ENCODE peak calls at places on chromosomes 6 and 20, in seven cellular contexts. F is upper lobe of right lung, K is adrenal gland, I is breast epithelium, B is aorta, E is sigmoid colon, D is transverse colon. V is an unnamed sample.

GRCh38 chr6:113596477-113596876 is 260.7 kb upstream of the MARCKS start:
- DNase-seq in F (no peak), K (no peak), I (no peak), B (no peak), E (no peak), D (no peak), V (no peak)

GRCh38 chr6:100346828-100347227 is 117.9 kb downstream of the SIM1 start:
- DNase-seq in F (no peak), K (no peak), I (no peak), B (no peak), E (no peak), D (no peak), V (no peak)

GRCh38 chr6:150191809-150192208 is 49.0 kb downstream of the PPP1R14C start:
- DNase-seq in F (no peak), K (no peak), I (no peak), B (peak; percentile 11), E (no peak), D (no peak), V (no peak)

GRCh38 chr6:30411515-30412207 is 66.7 kb downstream of the RPP21 start:
- DNase-seq in F (peak; percentile 76), K (peak; percentile 67), I (no peak), B (no peak), E (no peak), D (peak; percentile 65), V (peak; percentile 85)

GRCh38 chr20:34768105-34768504 is 57.3 kb downstream of the NCOA6 start:
- DNase-seq in F (no peak), K (no peak), I (no peak), B (no peak), E (no peak), D (no peak), V (no peak)

GRCh38 chr20:12171927-12172581 is 254.4 kb downstream of the BTBD3 start:
- DNase-seq in F (no peak), K (no peak), I (no peak), B (no peak), E (peak; percentile 67), D (no peak), V (no peak)

GRCh38 chr6:68876792-68877493 is 241.9 kb downstream of the ADGRB3 start:
- DNase-seq in F (no peak), K (no peak), I (no peak), B (no peak), E (no peak), D (no peak), V (no peak)

GRCh38 chr6:150764638-150765456 is 100.7 kb upstream of the MTHFD1L start:
- DNase-seq in F (no peak), K (no peak), I (no peak), B (no peak), E (no peak), D (no peak), V (no peak)

GRCh38 chr20:54642733-54643667 is 167.6 kb downstream of the DOK5 start:
- DNase-seq in F (no peak), K (no peak), I (no peak), B (peak; percentile 76), E (no peak), D (no peak), V (no peak)

GRCh38 chr6:132961122-132961521 is 146.8 kb downstream of the RPS12 start:
- DNase-seq in F (no peak), K (no peak), I (no peak), B (no peak), E (no peak), D (no peak), V (no peak)

GRCh38 chr6:104835782-104836181 is 23.9 kb downstream of the HACE1 start:
- DNase-seq in F (no peak), K (no peak), I (no peak), B (no peak), E (no peak), D (no peak), V (no peak)

GRCh38 chr6:73516712-73517489 is 3.9 kb downstream of the EEF1A1 start:
- DNase-seq in F (no peak), K (no peak), I (no peak), B (no peak), E (no peak), D (no peak), V (no peak)

GRCh38 chr20:21101453-21102251 is 4.5 kb downstream of the LINC00237 start:
- DNase-seq in F (peak; percentile 65), K (no peak), I (no peak), B (peak; percentile 79), E (no peak), D (no peak), V (peak; percentile 81)

GRCh38 chr6:151674578-151674977 is 132.9 kb upstream of the ESR1 start:
- DNase-seq in F (no peak), K (no peak), I (no peak), B (no peak), E (no peak), D (no peak), V (no peak)

GRCh38 chr6:168133186-168133585 is 54.2 kb upstream of the FRMD1 start:
- DNase-seq in F (no peak), K (peak; percentile 19), I (no peak), B (peak; percentile 88), E (peak; percentile 62), D (no peak), V (no peak)

GRCh38 chr6:14037402-14038277 is 79.9 kb upstream of the CD83 start:
- DNase-seq in F (no peak), K (no peak), I (no peak), B (no peak), E (no peak), D (no peak), V (no peak)

GRCh38 chr6:122476131-122476530 is 4.5 kb upstream of the SERINC1 start:
- DNase-seq in F (no peak), K (no peak), I (no peak), B (no peak), E (no peak), D (no peak), V (no peak)

GRCh38 chr6:2157441-2158127 is 87.8 kb downstream of the GMDS start:
- DNase-seq in F (no peak), K (no peak), I (no peak), B (no peak), E (no peak), D (no peak), V (no peak)

GRCh38 chr20:25361287-25361683 is 29.4 kb downstream of the ABHD12 start:
- DNase-seq in F (no peak), K (no peak), I (no peak), B (no peak), E (no peak), D (no peak), V (no peak)

GRCh38 chr20:12715371-12715770 is 293.4 kb upstream of the SPTLC3 start:
- DNase-seq in F (no peak), K (no peak), I (no peak), B (no peak), E (no peak), D (no peak), V (no peak)

GRCh38 chr6:127570739-127571389 is 6.1 kb upstream of the C6orf58 start:
- DNase-seq in F (no peak), K (no peak), I (no peak), B (no peak), E (no peak), D (no peak), V (no peak)

GRCh38 chr20:4563534-4563933 is 158.2 kb upstream of the PRND start:
- DNase-seq in F (no peak), K (peak; percentile 7), I (no peak), B (no peak), E (no peak), D (no peak), V (no peak)

GRCh38 chr20:16434087-16434664 is 139.1 kb downstream of the KIF16B start:
- DNase-seq in F (peak; percentile 59), K (peak; percentile 40), I (peak; percentile 52), B (peak; percentile 85), E (no peak), D (peak; percentile 44), V (peak; percentile 77)

GRCh38 chr6:42690872-42691271 is 31.5 kb downstream of the PRPH2 start:
- DNase-seq in F (no peak), K (no peak), I (no peak), B (no peak), E (no peak), D (no peak), V (no peak)
- H3K27me3 ChIP-seq in F (no peaks in the 10 kb centered on the region), K (no peaks in the 10 kb centered on the region), I (no peaks in the 10 kb centered on the region), B (no peaks in the 10 kb centered on the region), E (no peaks in the 10 kb centered on the region), D (no peaks in the 10 kb centered on the region), V (no peaks in the 10 kb centered on the region)

DNA sequence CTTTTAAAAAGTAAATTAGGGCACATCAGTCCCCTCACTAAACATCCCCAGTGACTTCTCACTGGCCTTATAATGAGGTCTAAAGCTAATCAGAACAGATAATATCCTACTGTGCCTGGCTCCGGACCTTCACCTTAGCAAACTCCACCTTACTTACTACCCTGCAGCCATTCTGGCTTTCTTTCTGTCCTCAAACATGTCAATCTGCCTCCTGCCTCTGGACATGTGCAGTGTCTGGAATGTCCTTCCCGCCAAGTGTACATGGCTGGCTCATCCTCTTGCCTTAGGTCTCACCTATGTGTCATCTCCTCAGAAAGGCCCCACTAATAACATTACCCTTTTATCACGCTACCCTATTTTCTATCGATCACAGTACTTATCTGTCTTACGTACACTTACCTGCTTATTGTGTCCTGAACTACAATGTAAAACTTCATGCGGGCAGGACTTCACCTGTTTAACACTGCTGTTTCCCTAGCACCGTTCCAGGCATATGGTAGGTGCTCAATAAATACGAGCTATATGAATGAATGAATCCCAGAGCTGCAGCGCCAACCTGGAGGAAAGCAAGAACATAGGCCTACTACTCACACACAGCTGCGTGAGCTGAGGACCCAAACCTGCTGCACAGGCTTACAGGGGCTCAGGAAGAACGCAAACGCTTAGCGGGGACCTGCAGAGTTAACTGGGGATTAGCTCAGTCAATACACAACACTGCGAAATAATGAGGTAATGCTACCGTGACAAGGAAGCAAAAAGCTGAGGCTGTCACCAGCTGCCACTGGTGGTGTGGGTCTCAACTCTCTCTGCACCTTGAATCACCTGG is 991 bp downstream of the UQCC2 start:
- DNase-seq in F (peak; percentile 23), K (no peak), I (no peak), B (no peak), E (peak; percentile 59), D (no peak), V (peak; percentile 64)
- H3K27ac ChIP-seq in F (peak overlapping the region; percentile 79), K (no peak overlapping the region), I (no peak overlapping the region), B (no peak overlapping the region), E (peak overlapping the region; percentile 93), D (peak overlapping the region; percentile 92), V (peak overlapping the region; percentile 97)

DNA sequence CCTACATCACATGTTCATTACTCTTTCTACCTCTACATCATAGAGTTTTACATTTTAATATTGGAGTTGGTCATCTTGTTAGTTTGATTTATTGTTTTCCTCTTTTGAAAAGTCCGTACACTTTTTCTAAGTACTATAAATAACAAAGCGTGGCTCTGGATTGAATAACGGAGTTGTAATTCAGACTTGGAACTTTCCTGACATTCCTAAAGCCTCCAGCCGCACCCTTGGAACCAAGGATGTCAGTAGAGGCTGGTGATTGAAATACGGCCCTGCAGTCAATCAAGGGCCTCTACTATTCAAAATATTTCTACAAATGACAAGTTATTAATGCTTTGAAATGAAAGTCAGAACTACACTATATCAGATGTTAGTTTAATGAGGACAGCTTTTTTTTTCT is 301.9 kb upstream of the TBX18 start:
- DNase-seq in F (no peak), K (no peak), I (no peak), B (no peak), E (no peak), D (no peak), V (no peak)
- H3K27me3 ChIP-seq in F (no peaks in the 10 kb centered on the region), K (no peaks in the 10 kb centered on the region), I (no peaks in the 10 kb centered on the region), B (no peaks in the 10 kb centered on the region), E (no peaks in the 10 kb centered on the region), D (no peaks in the 10 kb centered on the region), V (no peaks in the 10 kb centered on the region)

DNA sequence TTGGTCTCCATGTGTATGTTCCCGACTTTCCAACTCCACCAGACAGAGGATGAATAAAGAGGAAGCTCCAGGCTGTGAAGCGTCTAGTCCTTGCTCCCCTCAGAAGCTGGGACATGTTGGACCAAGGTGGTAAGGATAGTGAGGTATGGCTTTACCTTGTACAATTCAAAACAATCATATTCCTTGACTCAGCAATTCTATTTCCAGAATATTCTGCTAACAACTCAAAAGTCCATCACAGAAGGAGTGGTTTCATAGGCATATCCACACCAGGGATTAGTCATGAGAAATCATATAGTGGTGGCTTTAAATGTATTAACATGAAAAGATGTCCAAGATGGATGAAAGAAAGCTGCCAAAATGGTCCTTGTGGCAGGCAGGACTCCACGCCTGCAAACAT is 19.8 kb downstream of the FKBP1A start:
- DNase-seq in F (no peak), K (no peak), I (no peak), B (no peak), E (no peak), D (no peak), V (no peak)
- H3K27ac ChIP-seq in F (no peak overlapping the region), K (peak overlapping the region; percentile 7), I (no peak overlapping the region), B (no peak overlapping the region), E (no peak overlapping the region), D (no peak overlapping the region), V (peak overlapping the region; percentile 27)